ENCODE peak calls at places on chromosomes 6 and 20, in eight cellular contexts. One of them, this sample, is unnamed.

GRCh38 chr6:159172066-159172465 is 2.9 kb downstream of the FNDC1 start:
- DNase-seq in gastrocnemius medialis: no peak
- DNase-seq in body of pancreas: no peak
- DNase-seq in upper lobe of left lung: no peak
- DNase-seq in GM12878: no peak
- DNase-seq in IMR-90: no peak
- DNase-seq in stomach: no peak
- DNase-seq in ovary: no peak
- DNase-seq in this sample: no peak

GRCh38 chr6:33297956-33298772 is 578 bp downstream of the RGL2 start:
- DNase-seq in upper lobe of left lung: peak; percentile 84
- DNase-seq in gastrocnemius medialis: no peak
- DNase-seq in body of pancreas: peak; percentile 68
- DNase-seq in IMR-90: peak; percentile 75
- DNase-seq in stomach: peak; percentile 61
- DNase-seq in GM12878: no peak
- DNase-seq in ovary: peak; percentile 70
- DNase-seq in this sample: no peak

GRCh38 chr6:106799008-106799952 is 169.9 kb downstream of the QRSL1 start:
- DNase-seq in body of pancreas: peak; percentile 47
- DNase-seq in IMR-90: peak; percentile 26
- DNase-seq in upper lobe of left lung: no peak
- DNase-seq in stomach: no peak
- DNase-seq in gastrocnemius medialis: peak; percentile 20
- DNase-seq in GM12878: peak; percentile 25
- DNase-seq in ovary: no peak
- DNase-seq in this sample: no peak

GRCh38 chr20:50519036-50519780 is 9.0 kb downstream of the PTPN1 start:
- DNase-seq in IMR-90: no peak
- DNase-seq in gastrocnemius medialis: no peak
- DNase-seq in upper lobe of left lung: no peak
- DNase-seq in GM12878: no peak
- DNase-seq in stomach: no peak
- DNase-seq in ovary: no peak
- DNase-seq in body of pancreas: no peak
- DNase-seq in this sample: no peak

GRCh38 chr6:130409394-130410095 is 43.7 kb downstream of the TMEM200A start:
- DNase-seq in ovary: no peak
- DNase-seq in stomach: no peak
- DNase-seq in gastrocnemius medialis: no peak
- DNase-seq in GM12878: no peak
- DNase-seq in IMR-90: peak; percentile 62
- DNase-seq in body of pancreas: no peak
- DNase-seq in upper lobe of left lung: no peak
- DNase-seq in this sample: no peak

GRCh38 chr6:141169419-141169818 is 963.3 kb upstream of the GJE1 start:
- DNase-seq in body of pancreas: no peak
- DNase-seq in ovary: no peak
- DNase-seq in IMR-90: peak; percentile 77
- DNase-seq in stomach: no peak
- DNase-seq in upper lobe of left lung: no peak
- DNase-seq in GM12878: no peak
- DNase-seq in gastrocnemius medialis: no peak
- DNase-seq in this sample: no peak

GRCh38 chr6:127971945-127972391 is 71.1 kb upstream of the THEMIS start:
- DNase-seq in stomach: no peak
- DNase-seq in gastrocnemius medialis: no peak
- DNase-seq in upper lobe of left lung: no peak
- DNase-seq in ovary: no peak
- DNase-seq in GM12878: no peak
- DNase-seq in IMR-90: peak; percentile 70
- DNase-seq in body of pancreas: no peak
- DNase-seq in this sample: no peak

GRCh38 chr20:12153616-12154015 is 235.9 kb downstream of the BTBD3 start:
- DNase-seq in GM12878: no peak
- DNase-seq in gastrocnemius medialis: no peak
- DNase-seq in stomach: no peak
- DNase-seq in IMR-90: peak; percentile 56
- DNase-seq in upper lobe of left lung: no peak
- DNase-seq in ovary: no peak
- DNase-seq in body of pancreas: no peak
- DNase-seq in this sample: no peak

GRCh38 chr20:40508821-40509220 is 180.2 kb downstream of the MAFB start:
- DNase-seq in IMR-90: no peak
- DNase-seq in ovary: no peak
- DNase-seq in upper lobe of left lung: no peak
- DNase-seq in gastrocnemius medialis: no peak
- DNase-seq in stomach: no peak
- DNase-seq in GM12878: no peak
- DNase-seq in body of pancreas: no peak
- DNase-seq in this sample: no peak

GRCh38 chr6:170279977-170280688 is 10.7 kb downstream of the DLL1 start:
- DNase-seq in ovary: peak; percentile 77
- DNase-seq in GM12878: no peak
- DNase-seq in IMR-90: peak; percentile 12
- DNase-seq in gastrocnemius medialis: peak; percentile 66
- DNase-seq in upper lobe of left lung: peak; percentile 61
- DNase-seq in body of pancreas: peak; percentile 76
- DNase-seq in stomach: peak; percentile 75
- DNase-seq in this sample: no peak

GRCh38 chr6:158544428-158544827 is 15.5 kb upstream of the TMEM181 start:
- DNase-seq in upper lobe of left lung: peak; percentile 12
- DNase-seq in stomach: no peak
- DNase-seq in gastrocnemius medialis: no peak
- DNase-seq in GM12878: no peak
- DNase-seq in IMR-90: no peak
- DNase-seq in ovary: no peak
- DNase-seq in body of pancreas: no peak
- DNase-seq in this sample: no peak

GRCh38 chr6:72816022-72816421 is 194.2 kb downstream of the KCNQ5 start:
- DNase-seq in upper lobe of left lung: no peak
- DNase-seq in stomach: no peak
- DNase-seq in ovary: no peak
- DNase-seq in GM12878: no peak
- DNase-seq in body of pancreas: no peak
- DNase-seq in gastrocnemius medialis: no peak
- DNase-seq in IMR-90: no peak
- DNase-seq in this sample: no peak

GRCh38 chr20:44212792-44213191 is 2.2 kb upstream of the OSER1 start:
- DNase-seq in ovary: no peak
- DNase-seq in GM12878: no peak
- DNase-seq in body of pancreas: no peak
- DNase-seq in stomach: no peak
- DNase-seq in upper lobe of left lung: no peak
- DNase-seq in IMR-90: peak; percentile 28
- DNase-seq in gastrocnemius medialis: no peak
- DNase-seq in this sample: no peak

DNA sequence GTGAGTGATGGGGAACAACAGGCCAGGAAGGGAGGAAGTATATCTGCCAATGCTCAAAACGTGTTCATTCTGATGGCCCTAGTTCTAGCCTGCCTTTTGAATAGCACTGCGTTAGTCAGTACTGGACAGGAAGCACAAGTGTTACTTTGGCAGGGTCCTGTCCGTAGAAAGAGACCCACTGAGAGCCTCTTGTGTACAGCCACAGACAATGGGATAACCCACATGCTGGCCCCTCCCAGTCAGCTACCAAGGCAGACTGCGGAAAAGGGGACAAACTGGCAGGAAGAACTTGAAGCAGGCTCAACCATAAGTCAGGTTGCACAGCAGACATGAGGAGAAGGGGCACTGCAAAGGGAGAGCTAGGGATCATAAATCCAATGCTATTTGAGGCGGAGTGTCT is 142.0 kb downstream of the BACH2 start:
- DNase-seq in gastrocnemius medialis: no peak
- DNase-seq in GM12878: no peak
- DNase-seq in body of pancreas: no peak
- DNase-seq in ovary: no peak
- DNase-seq in upper lobe of left lung: no peak
- DNase-seq in stomach: no peak
- DNase-seq in IMR-90: no peak
- DNase-seq in this sample: no peak
- TF ChIP-seq POLR2A in gastrocnemius medialis: no peak
- TF ChIP-seq POLR2A in GM12878: no peak
- TF ChIP-seq POLR2A in body of pancreas: no peak
- TF ChIP-seq POLR2A in ovary: no peak
- TF ChIP-seq POLR2A in upper lobe of left lung: no peak
- TF ChIP-seq POLR2A in stomach: no peak
- TF ChIP-seq POLR2A in IMR-90: no peak
- TF ChIP-seq POLR2A in this sample: no peak

DNA sequence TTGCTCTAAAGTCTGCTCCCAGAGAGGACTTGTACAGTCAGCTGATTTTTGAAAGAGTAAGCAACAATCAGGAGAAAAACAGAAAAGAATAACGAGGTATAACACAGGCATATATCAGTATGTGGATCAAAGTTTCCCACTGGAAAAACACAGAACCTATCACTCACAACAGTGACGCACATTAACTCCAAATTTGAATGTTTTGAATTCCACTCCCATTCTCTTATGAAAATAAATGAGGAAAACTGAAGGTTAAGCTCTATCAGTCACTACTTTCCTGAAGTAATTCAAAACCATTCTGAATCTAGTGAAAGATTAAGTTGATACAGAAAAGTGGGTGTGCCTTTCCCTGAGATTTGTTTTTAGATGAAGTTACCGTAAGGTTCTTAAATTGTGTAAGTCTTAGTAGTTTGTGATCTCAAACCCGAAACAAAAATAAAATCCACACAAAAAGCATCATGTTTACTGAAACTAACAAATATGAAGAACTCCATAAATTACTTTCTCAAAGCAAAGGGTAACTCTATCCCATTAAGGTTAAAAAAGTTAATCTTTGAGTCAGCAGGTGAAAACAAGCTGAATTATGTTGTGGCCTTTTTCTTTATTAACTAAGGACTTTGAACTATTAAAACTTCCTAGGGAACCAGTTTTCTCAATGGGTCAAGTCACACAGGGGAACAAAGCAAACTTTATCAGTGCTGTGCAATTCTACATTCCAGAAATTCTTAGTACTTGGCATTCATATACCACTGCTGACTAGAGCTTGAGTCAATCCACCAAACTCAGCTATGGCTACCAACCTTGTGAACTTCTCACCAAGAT is 115.7 kb downstream of the OGFRL1 start:
- DNase-seq in stomach: no peak
- DNase-seq in body of pancreas: no peak
- DNase-seq in gastrocnemius medialis: no peak
- DNase-seq in ovary: no peak
- DNase-seq in upper lobe of left lung: no peak
- DNase-seq in GM12878: no peak
- DNase-seq in IMR-90: peak; percentile 76
- DNase-seq in this sample: no peak
- H3K27ac ChIP-seq in stomach: peak overlapping the region; percentile 78
- H3K27ac ChIP-seq in body of pancreas: peak overlapping the region; percentile 64
- H3K27ac ChIP-seq in gastrocnemius medialis: peak overlapping the region; percentile 71
- H3K27ac ChIP-seq in ovary: no peak overlapping the region
- H3K27ac ChIP-seq in upper lobe of left lung: peak overlapping the region; percentile 79
- H3K27ac ChIP-seq in GM12878: no peak overlapping the region
- H3K27ac ChIP-seq in IMR-90: peak overlapping the region; percentile 71
- H3K27ac ChIP-seq in this sample: no peak overlapping the region

GRCh38 chr6:167506443-167507231 is 181.8 kb downstream of the TTLL2 start:
- DNase-seq in upper lobe of left lung: no peak
- DNase-seq in gastrocnemius medialis: no peak
- DNase-seq in GM12878: no peak
- DNase-seq in ovary: no peak
- DNase-seq in body of pancreas: no peak
- DNase-seq in IMR-90: no peak
- DNase-seq in stomach: no peak
- DNase-seq in this sample: no peak
- H3K9me3 ChIP-seq in upper lobe of left lung: no peaks in the 10 kb centered on the region
- H3K9me3 ChIP-seq in gastrocnemius medialis: no peaks in the 10 kb centered on the region
- H3K9me3 ChIP-seq in GM12878: no peaks in the 10 kb centered on the region
- H3K9me3 ChIP-seq in ovary: no peaks in the 10 kb centered on the region
- H3K9me3 ChIP-seq in body of pancreas: no peaks in the 10 kb centered on the region
- H3K9me3 ChIP-seq in IMR-90: peaks cover 50% of the 10 kb centered on the region
- H3K9me3 ChIP-seq in stomach: no peaks in the 10 kb centered on the region
- H3K9me3 ChIP-seq in this sample: no peaks in the 10 kb centered on the region

GRCh38 chr6:137777299-137778075 is 89.6 kb upstream of the TNFAIP3 start:
- DNase-seq in stomach: no peak
- DNase-seq in GM12878: no peak
- DNase-seq in ovary: no peak
- DNase-seq in body of pancreas: no peak
- DNase-seq in IMR-90: no peak
- DNase-seq in upper lobe of left lung: no peak
- DNase-seq in gastrocnemius medialis: no peak
- DNase-seq in this sample: no peak

GRCh38 chr6:137780447-137781034 is 86.5 kb upstream of the TNFAIP3 start:
- DNase-seq in GM12878: no peak
- DNase-seq in stomach: no peak
- DNase-seq in upper lobe of left lung: no peak
- DNase-seq in IMR-90: peak; percentile 63
- DNase-seq in gastrocnemius medialis: no peak
- DNase-seq in ovary: peak; percentile 27
- DNase-seq in body of pancreas: no peak
- DNase-seq in this sample: no peak

GRCh38 chr6:137782166-137783039 is 84.7 kb upstream of the TNFAIP3 start:
- DNase-seq in GM12878: no peak
- DNase-seq in stomach: no peak
- DNase-seq in ovary: no peak
- DNase-seq in gastrocnemius medialis: no peak
- DNase-seq in body of pancreas: no peak
- DNase-seq in upper lobe of left lung: no peak
- DNase-seq in IMR-90: no peak
- DNase-seq in this sample: no peak

GRCh38 chr6:137781639-137782038 is 85.4 kb upstream of the TNFAIP3 start:
- DNase-seq in gastrocnemius medialis: no peak
- DNase-seq in ovary: no peak
- DNase-seq in body of pancreas: no peak
- DNase-seq in GM12878: no peak
- DNase-seq in upper lobe of left lung: no peak
- DNase-seq in stomach: no peak
- DNase-seq in IMR-90: no peak
- DNase-seq in this sample: no peak

DNA sequence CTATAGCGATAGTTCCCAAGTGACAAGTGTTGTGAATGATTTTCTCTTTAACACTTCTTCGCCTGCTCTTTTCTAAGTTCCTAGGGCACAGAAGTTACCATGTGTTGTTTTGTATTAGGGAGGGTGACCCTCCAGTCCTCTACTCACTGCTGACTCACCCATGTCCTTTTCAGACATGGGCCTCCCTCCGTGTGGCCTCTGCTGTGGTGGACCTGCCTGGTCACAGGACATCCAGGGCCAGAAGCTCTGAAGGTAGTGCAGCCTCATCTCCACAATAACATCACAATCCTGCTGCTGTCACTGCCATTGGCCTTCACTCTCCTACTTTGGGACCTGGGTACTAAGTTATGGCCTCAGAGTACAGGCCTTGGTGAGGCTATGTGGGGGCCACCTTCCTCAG is 87.1 kb upstream of the TNFAIP3 start:
- DNase-seq in GM12878: no peak
- DNase-seq in upper lobe of left lung: no peak
- DNase-seq in body of pancreas: no peak
- DNase-seq in IMR-90: no peak
- DNase-seq in gastrocnemius medialis: no peak
- DNase-seq in ovary: no peak
- DNase-seq in stomach: no peak
- DNase-seq in this sample: no peak
- TF ChIP-seq POLR2A in GM12878: no peak
- TF ChIP-seq POLR2A in upper lobe of left lung: no peak
- TF ChIP-seq POLR2A in body of pancreas: no peak
- TF ChIP-seq POLR2A in IMR-90: no peak
- TF ChIP-seq POLR2A in gastrocnemius medialis: no peak
- TF ChIP-seq POLR2A in ovary: no peak
- TF ChIP-seq POLR2A in stomach: no peak
- TF ChIP-seq POLR2A in this sample: no peak